ENCODE peak calls at places on chromosome 3, in ten cellular contexts. H, Q, G, R, I, P, C, E, F and U are unnamed samples.

GRCh38 chr3:105865016-105865623 is 3.7 kb downstream of the CBLB start:
- DNase-seq in I (no peak), Q (no peak), F (no peak), E (peak; percentile 60), G (no peak), R (no peak), C (no peak), H (no peak), P (no peak), U (no peak)

GRCh38 chr3:149744151-149744550 is 8.1 kb downstream of the COMMD2 start:
- DNase-seq in P (no peak), C (no peak), G (no peak), H (no peak), E (peak; percentile 78), I (no peak), F (no peak), Q (no peak), R (no peak), U (no peak)

GRCh38 chr3:12891985-12892839 is 50.8 kb upstream of the RPL32 start:
- DNase-seq in Q (no peak), E (peak; percentile 57), I (peak; percentile 62), R (no peak), P (peak; percentile 48), F (peak; percentile 44), G (peak; percentile 62), H (peak; percentile 44), C (peak; percentile 72), U (peak; percentile 56)

GRCh38 chr3:182979103-182979697 is 1.1 kb downstream of the DCUN1D1 start:
- DNase-seq in P (no peak), G (no peak), E (peak; percentile 34), C (no peak), R (no peak), H (no peak), F (no peak), Q (no peak), I (no peak), U (no peak)

GRCh38 chr3:186311431-186311830 is 50.6 kb downstream of the DGKG start:
- DNase-seq in C (no peak), Q (no peak), E (no peak), P (no peak), F (no peak), R (peak; percentile 34), H (no peak), G (no peak), I (no peak), U (no peak)

GRCh38 chr3:139653582-139653981 is 24.2 kb downstream of the NMNAT3 start:
- DNase-seq in H (no peak), G (no peak), R (no peak), Q (no peak), E (no peak), F (no peak), C (no peak), P (no peak), I (peak; percentile 32), U (no peak)

GRCh38 chr3:17372811-17373210 is 369.6 kb downstream of the TBC1D5 start:
- DNase-seq in P (no peak), F (no peak), E (peak; percentile 6), H (no peak), I (no peak), G (no peak), C (no peak), R (no peak), Q (no peak), U (no peak)

GRCh38 chr3:124221286-124221821 is 229.4 kb upstream of the ROPN1 start:
- DNase-seq in H (no peak), E (no peak), Q (no peak), F (no peak), R (peak; percentile 70), G (no peak), P (no peak), C (no peak), I (no peak), U (no peak)

GRCh38 chr3:98655666-98656065 is 62.3 kb upstream of the CPOX start:
- DNase-seq in P (no peak), H (no peak), G (no peak), I (no peak), E (peak; percentile 92), R (no peak), F (no peak), C (no peak), Q (no peak), U (no peak)

GRCh38 chr3:47890037-47890831 is 87.3 kb downstream of the DHX30 start:
- DNase-seq in I (no peak), F (no peak), H (no peak), C (no peak), G (no peak), Q (no peak), R (no peak), P (no peak), E (no peak), U (no peak)

GRCh38 chr3:50195501-50196252 is 4.3 kb downstream of the GNAT1 start:
- DNase-seq in R (no peak), H (no peak), G (no peak), P (no peak), E (no peak), F (no peak), C (no peak), I (no peak), Q (no peak), U (no peak)
- TF ChIP-seq POLR2A in R (no peak), H (no peak), G (no peak), P (no peak), E (no peak), F (no peak), C (no peak), I (no peak), Q (no peak), U (no peak)

GRCh38 chr3:177084616-177085015 is 112.7 kb downstream of the TBL1XR1 start:
- DNase-seq in Q (no peak), P (no peak), G (no peak), H (no peak), F (no peak), R (no peak), I (no peak), C (no peak), E (no peak), U (no peak)
- TF ChIP-seq POLR2A in Q (no peak), P (no peak), G (no peak), H (no peak), F (no peak), R (no peak), I (no peak), C (no peak), E (no peak), U (no peak)

DNA sequence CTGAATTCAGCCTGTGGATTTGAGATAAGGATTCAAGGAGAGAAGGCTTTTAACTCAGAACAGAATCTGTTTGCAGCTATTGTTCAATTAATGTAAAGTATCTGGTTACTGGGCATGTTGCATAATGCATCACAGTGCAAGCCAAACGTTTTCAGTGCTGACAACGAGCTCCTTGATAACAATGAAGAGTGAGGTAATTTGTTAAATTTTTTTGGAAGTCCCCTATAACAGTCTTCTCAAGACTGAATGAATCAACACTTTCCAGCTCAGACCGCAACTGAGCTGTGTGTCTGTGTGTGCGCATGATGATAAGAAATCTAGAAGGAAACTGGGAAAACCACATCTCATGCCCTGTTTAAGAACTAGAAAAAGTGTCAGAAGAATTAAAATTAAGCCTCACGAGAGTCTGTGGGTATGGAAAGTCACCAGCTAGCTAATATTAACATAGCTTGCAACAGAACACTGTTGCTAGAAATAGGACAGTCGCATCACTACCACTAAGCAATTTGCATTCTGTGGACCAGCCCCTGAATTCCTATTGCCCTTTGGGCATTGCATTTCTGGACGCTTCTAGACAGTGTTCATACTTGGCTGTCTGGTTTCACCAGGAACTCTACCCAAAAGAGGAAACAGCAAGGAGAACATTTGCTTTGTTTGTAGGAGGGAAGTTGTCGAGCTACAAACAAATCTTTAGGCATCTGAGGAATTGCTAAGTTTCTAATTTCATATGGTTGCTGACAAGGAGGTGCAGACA is 43.7 kb upstream of the ATP2C1 start:
- DNase-seq in H (no peak), R (no peak), F (no peak), Q (no peak), P (peak; percentile 39), E (no peak), G (no peak), I (peak; percentile 17), C (peak; percentile 69), U (peak; percentile 29)
- TF ChIP-seq POLR2A in H (no peak), R (no peak), F (no peak), Q (peak; percentile 79), P (peak; percentile 23), E (no peak), G (no peak), I (peak; percentile 32), C (peak; percentile 49), U (peak; percentile 40)

GRCh38 chr3:7275396-7275795 is 414.5 kb downstream of the GRM7 start:
- DNase-seq in H (no peak), C (no peak), I (no peak), R (no peak), P (no peak), E (no peak), Q (no peak), G (no peak), F (no peak), U (no peak)

GRCh38 chr3:7270731-7271130 is 409.8 kb downstream of the GRM7 start:
- DNase-seq in P (no peak), H (no peak), I (no peak), C (no peak), G (no peak), Q (no peak), E (no peak), F (no peak), R (no peak), U (no peak)

GRCh38 chr3:7271631-7272030 is 410.7 kb downstream of the GRM7 start:
- DNase-seq in F (no peak), E (peak; percentile 71), C (no peak), I (no peak), P (no peak), G (no peak), Q (no peak), H (no peak), R (no peak), U (no peak)

GRCh38 chr3:7272203-7272602 is 411.3 kb downstream of the GRM7 start:
- DNase-seq in P (no peak), H (no peak), C (no peak), F (no peak), E (peak; percentile 61), R (no peak), Q (no peak), I (no peak), G (no peak), U (no peak)
- TF ChIP-seq POLR2A in P (no peak), H (no peak), C (no peak), F (no peak), E (no peak), R (no peak), Q (no peak), I (no peak), G (no peak), U (no peak)

GRCh38 chr3:194571491-194571941 is 61.7 kb downstream of the TMEM44 start:
- DNase-seq in I (no peak), F (no peak), G (no peak), Q (no peak), H (no peak), P (no peak), R (no peak), E (no peak), C (no peak), U (no peak)
- TF ChIP-seq POLR2A in I (no peak), F (no peak), G (no peak), Q (no peak), H (no peak), P (no peak), R (no peak), E (no peak), C (no peak), U (no peak)